ENCODE peak calls at places on chromosomes 4 and X, in ten cellular contexts. One of them, this sample, is unnamed.

GRCh38 chr4:76569695-76570094 is 134.7 kb downstream of the SHROOM3 start:
- DNase-seq in A549: no peak
- DNase-seq in heart left ventricle: no peak
- DNase-seq in breast epithelium: no peak
- DNase-seq in tibial nerve: no peak
- DNase-seq in HCT116: no peak
- DNase-seq in ovary: no peak
- DNase-seq in right lobe of liver: no peak
- DNase-seq in IMR-90: no peak
- DNase-seq in sigmoid colon: no peak
- DNase-seq in this sample: no peak

GRCh38 chrX:22397566-22397965 is 124.9 kb downstream of the CBLL2 start:
- DNase-seq in A549: no peak
- DNase-seq in heart left ventricle: no peak
- DNase-seq in breast epithelium: no peak
- DNase-seq in tibial nerve: no peak
- DNase-seq in HCT116: no peak
- DNase-seq in ovary: no peak
- DNase-seq in right lobe of liver: no peak
- DNase-seq in IMR-90: peak
- DNase-seq in sigmoid colon: no peak
- DNase-seq in this sample: no peak

GRCh38 chr4:25146076-25146475 is 14.2 kb downstream of the SEPSECS start:
- DNase-seq in A549: no peak
- DNase-seq in heart left ventricle: no peak
- DNase-seq in breast epithelium: no peak
- DNase-seq in tibial nerve: no peak
- DNase-seq in HCT116: no peak
- DNase-seq in ovary: no peak
- DNase-seq in right lobe of liver: no peak
- DNase-seq in IMR-90: no peak
- DNase-seq in sigmoid colon: no peak
- DNase-seq in this sample: no peak

GRCh38 chr4:135777386-135777785 is 1575.8 kb upstream of the PABPC4L start:
- DNase-seq in A549: no peak
- DNase-seq in heart left ventricle: no peak
- DNase-seq in breast epithelium: no peak
- DNase-seq in tibial nerve: no peak
- DNase-seq in HCT116: no peak
- DNase-seq in ovary: no peak
- DNase-seq in right lobe of liver: no peak
- DNase-seq in IMR-90: no peak
- DNase-seq in sigmoid colon: no peak
- DNase-seq in this sample: no peak

GRCh38 chr4:101239685-101240084 is 107.6 kb downstream of the PPP3CA start:
- DNase-seq in A549: no peak
- DNase-seq in heart left ventricle: no peak
- DNase-seq in breast epithelium: no peak
- DNase-seq in tibial nerve: no peak
- DNase-seq in HCT116: no peak
- DNase-seq in ovary: no peak
- DNase-seq in right lobe of liver: no peak
- DNase-seq in IMR-90: peak
- DNase-seq in sigmoid colon: no peak
- DNase-seq in this sample: no peak

GRCh38 chr4:29372971-29373370 is 1347.2 kb upstream of the PCDH7 start:
- DNase-seq in A549: no peak
- DNase-seq in heart left ventricle: no peak
- DNase-seq in breast epithelium: no peak
- DNase-seq in tibial nerve: no peak
- DNase-seq in HCT116: no peak
- DNase-seq in ovary: no peak
- DNase-seq in right lobe of liver: no peak
- DNase-seq in IMR-90: no peak
- DNase-seq in sigmoid colon: no peak
- DNase-seq in this sample: no peak

GRCh38 chr4:997375-998071 is 4.3 kb upstream of the SLC26A1 start:
- DNase-seq in A549: no peak
- DNase-seq in heart left ventricle: peak
- DNase-seq in breast epithelium: no peak
- DNase-seq in tibial nerve: no peak
- DNase-seq in HCT116: no peak
- DNase-seq in ovary: peak
- DNase-seq in right lobe of liver: no peak
- DNase-seq in IMR-90: no peak
- DNase-seq in sigmoid colon: no peak
- DNase-seq in this sample: no peak

GRCh38 chrX:44908198-44908597 is 35.2 kb downstream of the KDM6A start:
- DNase-seq in A549: no peak
- DNase-seq in heart left ventricle: no peak
- DNase-seq in breast epithelium: no peak
- DNase-seq in tibial nerve: no peak
- DNase-seq in HCT116: no peak
- DNase-seq in ovary: no peak
- DNase-seq in right lobe of liver: no peak
- DNase-seq in IMR-90: peak
- DNase-seq in sigmoid colon: no peak
- DNase-seq in this sample: no peak

GRCh38 chrX:153775631-153776595 is 4.9 kb upstream of the SRPK3 start:
- DNase-seq in A549: no peak
- DNase-seq in heart left ventricle: peak
- DNase-seq in breast epithelium: no peak
- DNase-seq in tibial nerve: no peak
- DNase-seq in HCT116: no peak
- DNase-seq in ovary: no peak
- DNase-seq in right lobe of liver: peak
- DNase-seq in IMR-90: no peak
- DNase-seq in sigmoid colon: peak
- DNase-seq in this sample: no peak

GRCh38 chr4:159248383-159249178 is 145.7 kb downstream of the RAPGEF2 start:
- DNase-seq in A549: no peak
- DNase-seq in heart left ventricle: no peak
- DNase-seq in breast epithelium: no peak
- DNase-seq in tibial nerve: no peak
- DNase-seq in HCT116: no peak
- DNase-seq in ovary: no peak
- DNase-seq in right lobe of liver: no peak
- DNase-seq in IMR-90: peak
- DNase-seq in sigmoid colon: no peak
- DNase-seq in this sample: no peak

GRCh38 chr4:20219526-20219925 is 32.2 kb upstream of the SLIT2 start:
- DNase-seq in A549: no peak
- DNase-seq in heart left ventricle: no peak
- DNase-seq in breast epithelium: no peak
- DNase-seq in tibial nerve: no peak
- DNase-seq in HCT116: no peak
- DNase-seq in ovary: no peak
- DNase-seq in right lobe of liver: no peak
- DNase-seq in IMR-90: no peak
- DNase-seq in sigmoid colon: no peak
- DNase-seq in this sample: no peak

GRCh38 chr4:148344382-148344781 is 97.8 kb downstream of the NR3C2 start:
- DNase-seq in A549: no peak
- DNase-seq in heart left ventricle: peak
- DNase-seq in breast epithelium: no peak
- DNase-seq in tibial nerve: no peak
- DNase-seq in HCT116: no peak
- DNase-seq in ovary: no peak
- DNase-seq in right lobe of liver: peak
- DNase-seq in IMR-90: no peak
- DNase-seq in sigmoid colon: no peak
- DNase-seq in this sample: no peak

GRCh38 chrX:29661290-29661689 is 554.1 kb upstream of the MAGEB2 start:
- DNase-seq in A549: no peak
- DNase-seq in heart left ventricle: no peak
- DNase-seq in breast epithelium: no peak
- DNase-seq in tibial nerve: no peak
- DNase-seq in HCT116: no peak
- DNase-seq in ovary: no peak
- DNase-seq in right lobe of liver: no peak
- DNase-seq in IMR-90: peak
- DNase-seq in sigmoid colon: no peak
- DNase-seq in this sample: no peak

GRCh38 chr4:151144329-151145072 is 45.1 kb downstream of the RPS3A start:
- DNase-seq in A549: no peak
- DNase-seq in heart left ventricle: peak
- DNase-seq in breast epithelium: no peak
- DNase-seq in tibial nerve: no peak
- DNase-seq in HCT116: no peak
- DNase-seq in ovary: no peak
- DNase-seq in right lobe of liver: no peak
- DNase-seq in IMR-90: no peak
- DNase-seq in sigmoid colon: no peak
- DNase-seq in this sample: no peak

GRCh38 chr4:152731997-152732396 is 47.5 kb downstream of the TIGD4 start:
- DNase-seq in A549: no peak
- DNase-seq in heart left ventricle: no peak
- DNase-seq in breast epithelium: no peak
- DNase-seq in tibial nerve: no peak
- DNase-seq in HCT116: no peak
- DNase-seq in ovary: no peak
- DNase-seq in right lobe of liver: no peak
- DNase-seq in IMR-90: no peak
- DNase-seq in sigmoid colon: no peak
- DNase-seq in this sample: no peak

GRCh38 chr4:7735961-7736360 is 203.7 kb downstream of the AFAP1 start:
- DNase-seq in A549: no peak
- DNase-seq in heart left ventricle: no peak
- DNase-seq in breast epithelium: no peak
- DNase-seq in tibial nerve: no peak
- DNase-seq in HCT116: no peak
- DNase-seq in ovary: no peak
- DNase-seq in right lobe of liver: no peak
- DNase-seq in IMR-90: no peak
- DNase-seq in sigmoid colon: no peak
- DNase-seq in this sample: no peak

GRCh38 chrX:130173190-130173895 is 1.6 kb downstream of the RAB33A start:
- DNase-seq in A549: no peak
- DNase-seq in heart left ventricle: peak
- DNase-seq in breast epithelium: no peak
- DNase-seq in tibial nerve: no peak
- DNase-seq in HCT116: no peak
- DNase-seq in ovary: no peak
- DNase-seq in right lobe of liver: no peak
- DNase-seq in IMR-90: peak
- DNase-seq in sigmoid colon: peak
- DNase-seq in this sample: no peak

GRCh38 chr4:167117273-167117672 is 117.0 kb downstream of the SPOCK3 start:
- DNase-seq in A549: no peak
- DNase-seq in heart left ventricle: no peak
- DNase-seq in breast epithelium: no peak
- DNase-seq in tibial nerve: no peak
- DNase-seq in HCT116: no peak
- DNase-seq in ovary: no peak
- DNase-seq in right lobe of liver: no peak
- DNase-seq in IMR-90: no peak
- DNase-seq in sigmoid colon: no peak
- DNase-seq in this sample: no peak

DNA sequence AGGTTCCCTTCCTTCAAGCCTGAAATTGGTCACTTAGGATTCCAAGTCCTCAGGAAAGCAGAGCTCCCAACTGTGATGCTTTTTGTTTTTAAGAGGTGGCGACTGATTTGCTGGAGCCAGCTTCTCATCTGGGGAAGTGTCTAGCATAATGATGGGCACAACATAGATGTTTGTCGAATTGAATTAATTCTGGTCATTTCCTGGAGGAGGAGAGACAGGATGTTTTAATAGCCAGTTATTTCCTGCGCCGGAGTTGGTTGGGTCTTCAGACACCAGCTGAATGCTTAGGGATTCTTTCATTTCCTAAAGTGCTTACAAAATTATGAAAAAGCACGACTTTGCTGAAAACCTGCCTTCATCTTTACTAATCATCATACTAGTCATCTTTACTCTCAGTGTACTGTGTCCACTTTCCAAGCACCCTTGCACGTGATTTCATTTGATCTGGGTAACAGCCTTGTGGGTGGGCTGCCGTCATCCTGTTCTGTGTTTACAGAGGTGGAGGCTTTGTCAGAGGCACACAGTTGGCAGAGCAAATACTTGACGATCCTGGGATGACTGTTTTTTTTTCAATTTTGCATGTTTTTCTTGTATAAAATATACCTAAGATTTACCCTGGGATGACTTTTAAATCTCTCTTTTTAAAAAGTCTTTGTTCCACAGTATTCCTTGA is 49.5 kb downstream of the RGS12 start:
- DNase-seq in A549: peak
- DNase-seq in heart left ventricle: no peak
- DNase-seq in breast epithelium: peak
- DNase-seq in tibial nerve: no peak
- DNase-seq in HCT116: no peak
- DNase-seq in ovary: no peak
- DNase-seq in right lobe of liver: no peak
- DNase-seq in IMR-90: peak
- DNase-seq in sigmoid colon: no peak
- DNase-seq in this sample: no peak
- TF ChIP-seq POLR2A in A549: no peak
- TF ChIP-seq POLR2A in heart left ventricle: no peak
- TF ChIP-seq POLR2A in breast epithelium: no peak
- TF ChIP-seq POLR2A in tibial nerve: no peak
- TF ChIP-seq POLR2A in HCT116: no peak
- TF ChIP-seq POLR2A in ovary: no peak
- TF ChIP-seq POLR2A in right lobe of liver: no peak
- TF ChIP-seq POLR2A in IMR-90: no peak
- TF ChIP-seq POLR2A in sigmoid colon: no peak
- TF ChIP-seq POLR2A in this sample: no peak

GRCh38 chr4:99868126-99868596 is 26.1 kb downstream of the LAMTOR3 start:
- DNase-seq in A549: no peak
- DNase-seq in heart left ventricle: no peak
- DNase-seq in breast epithelium: no peak
- DNase-seq in tibial nerve: no peak
- DNase-seq in HCT116: no peak
- DNase-seq in ovary: no peak
- DNase-seq in right lobe of liver: no peak
- DNase-seq in IMR-90: peak
- DNase-seq in sigmoid colon: no peak
- DNase-seq in this sample: no peak
- H3K27ac ChIP-seq in A549: no peak
- H3K27ac ChIP-seq in heart left ventricle: no peak
- H3K27ac ChIP-seq in breast epithelium: no peak
- H3K27ac ChIP-seq in tibial nerve: no peak
- H3K27ac ChIP-seq in HCT116: no peak
- H3K27ac ChIP-seq in ovary: peak
- H3K27ac ChIP-seq in right lobe of liver: no peak
- H3K27ac ChIP-seq in IMR-90: no peak
- H3K27ac ChIP-seq in sigmoid colon: peak
- H3K27ac ChIP-seq in this sample: no peak

GRCh38 chr4:37890501-37891220 is at the start of gene TBC1D1:
- DNase-seq in A549: no peak
- DNase-seq in heart left ventricle: peak
- DNase-seq in breast epithelium: peak
- DNase-seq in tibial nerve: no peak
- DNase-seq in HCT116: no peak
- DNase-seq in ovary: peak
- DNase-seq in right lobe of liver: peak
- DNase-seq in IMR-90: no peak
- DNase-seq in sigmoid colon: peak
- DNase-seq in this sample: peak
- TF ChIP-seq POLR2A in A549: no peak
- TF ChIP-seq POLR2A in heart left ventricle: no peak
- TF ChIP-seq POLR2A in breast epithelium: no peak
- TF ChIP-seq POLR2A in tibial nerve: no peak
- TF ChIP-seq POLR2A in HCT116: no peak
- TF ChIP-seq POLR2A in ovary: no peak
- TF ChIP-seq POLR2A in right lobe of liver: no peak
- TF ChIP-seq POLR2A in IMR-90: no peak
- TF ChIP-seq POLR2A in sigmoid colon: peak
- TF ChIP-seq POLR2A in this sample: no peak

GRCh38 chr4:109134921-109135320 is 167.5 kb downstream of the COL25A1 start:
- DNase-seq in A549: no peak
- DNase-seq in heart left ventricle: no peak
- DNase-seq in breast epithelium: no peak
- DNase-seq in tibial nerve: no peak
- DNase-seq in HCT116: no peak
- DNase-seq in ovary: no peak
- DNase-seq in right lobe of liver: no peak
- DNase-seq in IMR-90: no peak
- DNase-seq in sigmoid colon: no peak
- DNase-seq in this sample: no peak
- H3K27ac ChIP-seq in A549: no peak
- H3K27ac ChIP-seq in heart left ventricle: no peak
- H3K27ac ChIP-seq in breast epithelium: no peak
- H3K27ac ChIP-seq in tibial nerve: no peak
- H3K27ac ChIP-seq in HCT116: no peak
- H3K27ac ChIP-seq in ovary: no peak
- H3K27ac ChIP-seq in right lobe of liver: no peak
- H3K27ac ChIP-seq in IMR-90: no peak
- H3K27ac ChIP-seq in sigmoid colon: no peak
- H3K27ac ChIP-seq in this sample: no peak

This sample was measured in esophagus squamous epithelium.